ENCODE peak calls at places on chromosomes 4 and X, in five cellular contexts. One of them, this sample, is unnamed. For H3K4me1 and H3K27me3, the result is how much of the 10 kb centered on the place peaks cover.

GRCh38 chrX:86711531-86712180 is 563.4 kb downstream of the DACH2 start:
- DNase-seq in fibroblast of lung: no peak
- DNase-seq in thyroid gland: no peak
- DNase-seq in CD8-positive, alpha-beta T cell: no peak
- DNase-seq in tibial artery: no peak
- DNase-seq in this sample: no peak

GRCh38 chrX:39855748-39856129 is 242.0 kb downstream of the BCOR start:
- DNase-seq in tibial artery: no peak
- DNase-seq in thyroid gland: no peak
- DNase-seq in fibroblast of lung: peak
- DNase-seq in CD8-positive, alpha-beta T cell: peak
- DNase-seq in this sample: peak

GRCh38 chr4:140989944-140990343 is 143.3 kb downstream of the RNF150 start:
- DNase-seq in CD8-positive, alpha-beta T cell: no peak
- DNase-seq in tibial artery: no peak
- DNase-seq in fibroblast of lung: no peak
- DNase-seq in thyroid gland: no peak
- DNase-seq in this sample: no peak

GRCh38 chr4:70544279-70544870 is 26.0 kb downstream of the AMTN start:
- DNase-seq in tibial artery: no peak
- DNase-seq in thyroid gland: no peak
- DNase-seq in fibroblast of lung: peak
- DNase-seq in CD8-positive, alpha-beta T cell: no peak
- DNase-seq in this sample: no peak

GRCh38 chr4:140018931-140019618 is 134.9 kb downstream of the MAML3 start:
- DNase-seq in fibroblast of lung: peak
- DNase-seq in thyroid gland: no peak
- DNase-seq in tibial artery: no peak
- DNase-seq in CD8-positive, alpha-beta T cell: no peak
- DNase-seq in this sample: no peak

GRCh38 chr4:93791570-93792195 is 36.9 kb upstream of the ATOH1 start:
- DNase-seq in tibial artery: no peak
- DNase-seq in thyroid gland: peak
- DNase-seq in fibroblast of lung: peak
- DNase-seq in CD8-positive, alpha-beta T cell: no peak
- DNase-seq in this sample: peak

GRCh38 chr4:2482693-2483092 is 13.8 kb downstream of the RNF4 start:
- DNase-seq in thyroid gland: peak
- DNase-seq in tibial artery: no peak
- DNase-seq in CD8-positive, alpha-beta T cell: no peak
- DNase-seq in fibroblast of lung: peak
- DNase-seq in this sample: no peak

GRCh38 chr4:44725166-44725565 is 1.2 kb downstream of the GNPDA2 start:
- DNase-seq in fibroblast of lung: peak
- DNase-seq in tibial artery: no peak
- DNase-seq in thyroid gland: no peak
- DNase-seq in CD8-positive, alpha-beta T cell: no peak
- DNase-seq in this sample: peak

GRCh38 chr4:48620093-48620492 is 130.0 kb downstream of the ZAR1 start:
- DNase-seq in CD8-positive, alpha-beta T cell: no peak
- DNase-seq in fibroblast of lung: no peak
- DNase-seq in thyroid gland: no peak
- DNase-seq in tibial artery: no peak
- DNase-seq in this sample: no peak

GRCh38 chrX:69546417-69546816 is 42.3 kb downstream of the NALF2 start:
- DNase-seq in CD8-positive, alpha-beta T cell: no peak
- DNase-seq in tibial artery: no peak
- DNase-seq in fibroblast of lung: no peak
- DNase-seq in thyroid gland: no peak
- DNase-seq in this sample: peak

GRCh38 chr4:108763226-108763593 is 357 bp upstream of the ETNPPL start:
- DNase-seq in tibial artery: no peak
- DNase-seq in CD8-positive, alpha-beta T cell: no peak
- DNase-seq in thyroid gland: no peak
- DNase-seq in fibroblast of lung: no peak
- DNase-seq in this sample: no peak

GRCh38 chr4:38002451-38003071 is 42.4 kb downstream of the PTTG2 start:
- DNase-seq in fibroblast of lung: peak
- DNase-seq in CD8-positive, alpha-beta T cell: no peak
- DNase-seq in thyroid gland: no peak
- DNase-seq in tibial artery: no peak
- DNase-seq in this sample: no peak

GRCh38 chr4:7243609-7244342 is 51.4 kb downstream of the SORCS2 start:
- DNase-seq in tibial artery: no peak
- DNase-seq in CD8-positive, alpha-beta T cell: no peak
- DNase-seq in thyroid gland: no peak
- DNase-seq in fibroblast of lung: no peak
- DNase-seq in this sample: no peak

GRCh38 chr4:6012200-6012599 is 6.0 kb downstream of the C4orf50 start:
- DNase-seq in fibroblast of lung: no peak
- DNase-seq in tibial artery: no peak
- DNase-seq in thyroid gland: no peak
- DNase-seq in CD8-positive, alpha-beta T cell: no peak
- DNase-seq in this sample: no peak

GRCh38 chr4:53459548-53459947 is 82.1 kb downstream of the FIP1L1 start:
- DNase-seq in fibroblast of lung: peak
- DNase-seq in thyroid gland: no peak
- DNase-seq in CD8-positive, alpha-beta T cell: no peak
- DNase-seq in tibial artery: no peak
- DNase-seq in this sample: no peak

GRCh38 chr4:145799225-145799624 is 119.3 kb downstream of the C4orf51 start:
- DNase-seq in fibroblast of lung: no peak
- DNase-seq in thyroid gland: no peak
- DNase-seq in CD8-positive, alpha-beta T cell: no peak
- DNase-seq in tibial artery: no peak
- DNase-seq in this sample: no peak

GRCh38 chr4:66034671-66035070 is 364.4 kb upstream of the EPHA5 start:
- DNase-seq in thyroid gland: no peak
- DNase-seq in tibial artery: no peak
- DNase-seq in fibroblast of lung: no peak
- DNase-seq in CD8-positive, alpha-beta T cell: no peak
- DNase-seq in this sample: no peak

GRCh38 chr4:175891863-175892262 is 79.8 kb upstream of the GPM6A start:
- DNase-seq in thyroid gland: no peak
- DNase-seq in fibroblast of lung: peak
- DNase-seq in CD8-positive, alpha-beta T cell: no peak
- DNase-seq in tibial artery: no peak
- DNase-seq in this sample: no peak

GRCh38 chr4:93436000-93436626 is 392.4 kb upstream of the ATOH1 start:
- DNase-seq in thyroid gland: no peak
- DNase-seq in tibial artery: no peak
- DNase-seq in fibroblast of lung: no peak
- DNase-seq in CD8-positive, alpha-beta T cell: no peak
- DNase-seq in this sample: no peak

GRCh38 chr4:142581891-142582290 is 264.2 kb downstream of the INPP4B start:
- DNase-seq in CD8-positive, alpha-beta T cell: no peak
- DNase-seq in fibroblast of lung: no peak
- DNase-seq in tibial artery: no peak
- DNase-seq in thyroid gland: no peak
- DNase-seq in this sample: peak

GRCh38 chr4:4670869-4671268 is 129.0 kb upstream of the STX18 start:
- DNase-seq in fibroblast of lung: peak
- DNase-seq in tibial artery: no peak
- DNase-seq in CD8-positive, alpha-beta T cell: no peak
- DNase-seq in thyroid gland: no peak
- DNase-seq in this sample: peak

GRCh38 chrX:49710744-49711319 is 15.0 kb upstream of the PAGE1 start:
- DNase-seq in tibial artery: no peak
- DNase-seq in thyroid gland: no peak
- DNase-seq in CD8-positive, alpha-beta T cell: no peak
- DNase-seq in fibroblast of lung: no peak
- DNase-seq in this sample: no peak

GRCh38 chr4:4761128-4761991 is 98.1 kb upstream of the MSX1 start:
- DNase-seq in fibroblast of lung: no peak
- DNase-seq in thyroid gland: no peak
- DNase-seq in CD8-positive, alpha-beta T cell: no peak
- DNase-seq in tibial artery: no peak
- DNase-seq in this sample: peak

GRCh38 chr4:13484749-13485345 is 707 bp upstream of the RAB28 start:
- DNase-seq in fibroblast of lung: peak
- DNase-seq in thyroid gland: no peak
- DNase-seq in tibial artery: no peak
- DNase-seq in CD8-positive, alpha-beta T cell: no peak
- DNase-seq in this sample: no peak

GRCh38 chr4:128385683-128386304 is 98.2 kb upstream of the PGRMC2 start:
- DNase-seq in tibial artery: no peak
- DNase-seq in CD8-positive, alpha-beta T cell: no peak
- DNase-seq in thyroid gland: no peak
- DNase-seq in fibroblast of lung: peak
- DNase-seq in this sample: peak

GRCh38 chr4:152956650-152957436 is 20.7 kb downstream of the FHDC1 start:
- DNase-seq in thyroid gland: peak
- DNase-seq in CD8-positive, alpha-beta T cell: no peak
- DNase-seq in fibroblast of lung: peak
- DNase-seq in tibial artery: no peak
- DNase-seq in this sample: peak

GRCh38 chr4:20251796-20252655 is at the start of gene SLIT2:
- DNase-seq in tibial artery: peak
- DNase-seq in fibroblast of lung: peak
- DNase-seq in CD8-positive, alpha-beta T cell: no peak
- DNase-seq in thyroid gland: peak
- DNase-seq in this sample: peak

GRCh38 chrX:24862343-24862742 is 153.4 kb downstream of the ARX start:
- DNase-seq in tibial artery: no peak
- DNase-seq in CD8-positive, alpha-beta T cell: no peak
- DNase-seq in thyroid gland: no peak
- DNase-seq in fibroblast of lung: peak
- DNase-seq in this sample: no peak

GRCh38 chrX:14398725-14399124 is 130.6 kb upstream of the GLRA2 start:
- DNase-seq in fibroblast of lung: no peak
- DNase-seq in thyroid gland: no peak
- DNase-seq in tibial artery: no peak
- DNase-seq in CD8-positive, alpha-beta T cell: no peak
- DNase-seq in this sample: no peak

GRCh38 chr4:7031526-7032449 is 11.4 kb upstream of the TADA2B start:
- DNase-seq in tibial artery: no peak
- DNase-seq in thyroid gland: no peak
- DNase-seq in CD8-positive, alpha-beta T cell: no peak
- DNase-seq in fibroblast of lung: peak
- DNase-seq in this sample: no peak

GRCh38 chr4:119266153-119266552 is 53.6 kb downstream of the USP53 start:
- DNase-seq in tibial artery: no peak
- DNase-seq in thyroid gland: no peak
- DNase-seq in CD8-positive, alpha-beta T cell: no peak
- DNase-seq in fibroblast of lung: no peak
- DNase-seq in this sample: no peak

DNA sequence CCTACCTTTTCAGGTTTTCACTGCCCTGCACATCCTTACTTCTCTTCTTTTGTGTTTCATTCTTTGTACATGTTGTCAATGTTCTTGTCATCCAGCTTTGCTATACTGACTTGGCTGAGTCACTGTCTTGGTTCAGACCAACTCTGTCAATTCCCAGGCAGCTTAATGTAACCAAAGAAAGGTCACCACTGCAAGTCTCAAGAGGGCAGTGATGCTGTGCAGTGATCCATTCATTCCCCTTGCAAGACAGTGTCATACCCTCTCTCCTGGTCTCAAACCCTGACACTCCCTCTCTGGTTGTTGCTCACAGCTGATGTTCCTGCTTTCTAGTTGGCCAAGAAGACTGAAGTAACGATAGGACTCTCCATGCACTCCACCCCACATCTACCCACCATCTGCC is 17.5 kb downstream of the RAB39B start:
- DNase-seq in thyroid gland: no peak
- DNase-seq in tibial artery: no peak
- DNase-seq in fibroblast of lung: no peak
- DNase-seq in CD8-positive, alpha-beta T cell: no peak
- DNase-seq in this sample: no peak
- H3K4me1 ChIP-seq in thyroid gland: under half
- H3K4me1 ChIP-seq in tibial artery: under half
- H3K4me1 ChIP-seq in fibroblast of lung: under half
- H3K4me1 ChIP-seq in CD8-positive, alpha-beta T cell: under half
- H3K4me1 ChIP-seq in this sample: under half

DNA sequence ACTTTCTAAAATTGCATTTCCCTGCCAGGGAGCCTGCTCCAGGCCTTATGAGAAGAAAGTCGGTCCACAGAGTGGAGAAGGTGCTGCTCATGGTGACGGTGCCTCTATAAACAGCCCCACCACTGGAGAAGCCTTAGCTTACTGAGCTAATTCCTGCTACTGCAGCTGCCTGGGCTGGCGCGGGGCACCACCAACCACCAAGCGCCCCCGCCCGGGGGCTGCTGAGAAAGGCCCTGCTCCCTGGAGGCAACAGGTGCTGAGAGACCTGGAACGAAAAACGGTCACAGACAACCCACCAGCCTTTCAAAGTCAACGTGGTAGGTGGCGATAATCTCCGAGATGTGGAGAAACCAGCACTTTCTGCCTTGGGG is 2.9 kb downstream of the HCFC1 start:
- DNase-seq in thyroid gland: no peak
- DNase-seq in tibial artery: no peak
- DNase-seq in fibroblast of lung: peak
- DNase-seq in CD8-positive, alpha-beta T cell: no peak
- DNase-seq in this sample: peak
- H3K4me3 ChIP-seq in thyroid gland: no peak
- H3K4me3 ChIP-seq in tibial artery: peak
- H3K4me3 ChIP-seq in fibroblast of lung: peak
- H3K4me3 ChIP-seq in CD8-positive, alpha-beta T cell: peak
- H3K4me3 ChIP-seq in this sample: peak

GRCh38 chr4:182338059-182338458 is 94.9 kb downstream of the TENM3 start:
- DNase-seq in fibroblast of lung: peak
- DNase-seq in thyroid gland: no peak
- DNase-seq in tibial artery: no peak
- DNase-seq in CD8-positive, alpha-beta T cell: no peak
- DNase-seq in this sample: peak

GRCh38 chr4:182339246-182339645 is 96.0 kb downstream of the TENM3 start:
- DNase-seq in CD8-positive, alpha-beta T cell: no peak
- DNase-seq in fibroblast of lung: no peak
- DNase-seq in thyroid gland: no peak
- DNase-seq in tibial artery: no peak
- DNase-seq in this sample: peak

GRCh38 chr4:182337366-182337765 is 94.2 kb downstream of the TENM3 start:
- DNase-seq in tibial artery: no peak
- DNase-seq in CD8-positive, alpha-beta T cell: no peak
- DNase-seq in fibroblast of lung: no peak
- DNase-seq in thyroid gland: no peak
- DNase-seq in this sample: no peak

GRCh38 chr4:182343435-182343834 is 100.2 kb downstream of the TENM3 start:
- DNase-seq in CD8-positive, alpha-beta T cell: no peak
- DNase-seq in tibial artery: no peak
- DNase-seq in thyroid gland: no peak
- DNase-seq in fibroblast of lung: no peak
- DNase-seq in this sample: no peak

DNA sequence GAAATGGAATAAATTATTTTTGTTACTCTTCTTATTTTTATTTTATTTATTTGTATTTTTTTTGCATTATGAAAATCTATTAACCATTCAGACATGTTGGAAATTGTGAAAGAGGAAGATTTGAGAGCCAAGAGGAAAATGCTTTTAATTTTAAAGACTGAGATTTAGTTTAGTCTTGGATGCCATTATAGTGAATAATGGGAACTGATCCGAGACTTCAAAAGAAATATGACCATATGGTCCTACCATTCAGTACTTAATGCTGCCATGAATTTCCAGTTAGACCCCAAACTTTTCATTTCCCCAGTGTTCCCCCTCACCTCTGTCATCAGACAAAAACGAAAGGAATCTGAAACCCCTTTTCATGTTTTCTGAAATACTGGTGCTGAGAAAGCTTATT is 95.5 kb downstream of the TENM3 start:
- DNase-seq in CD8-positive, alpha-beta T cell: no peak
- DNase-seq in tibial artery: no peak
- DNase-seq in thyroid gland: no peak
- DNase-seq in fibroblast of lung: peak
- DNase-seq in this sample: no peak
- H3K27me3 ChIP-seq in CD8-positive, alpha-beta T cell: under half
- H3K27me3 ChIP-seq in tibial artery: under half
- H3K27me3 ChIP-seq in thyroid gland: under half
- H3K27me3 ChIP-seq in fibroblast of lung: under half
- H3K27me3 ChIP-seq in this sample: under half

GRCh38 chrX:151624677-151625076 is 61.2 kb downstream of the PASD1 start:
- DNase-seq in fibroblast of lung: no peak
- DNase-seq in tibial artery: no peak
- DNase-seq in CD8-positive, alpha-beta T cell: no peak
- DNase-seq in thyroid gland: no peak
- DNase-seq in this sample: no peak
- H3K4me1 ChIP-seq in fibroblast of lung: under half
- H3K4me1 ChIP-seq in tibial artery: under half
- H3K4me1 ChIP-seq in CD8-positive, alpha-beta T cell: under half
- H3K4me1 ChIP-seq in thyroid gland: under half
- H3K4me1 ChIP-seq in this sample: under half